ENCODE peak calls at places on chromosome 7, in four cellular contexts. One of them, this sample, is unnamed.

GRCh38 chr7:99833289-99833877 is 5.6 kb downstream of the CYP3A43 start:
- DNase-seq in tibial nerve: no peak
- DNase-seq in PC-3: no peak
- DNase-seq in posterior cingulate gyrus: no peak
- DNase-seq in this sample: no peak

GRCh38 chr7:1705339-1705738 is 35.3 kb downstream of the ELFN1 start:
- DNase-seq in tibial nerve: no peak
- DNase-seq in PC-3: no peak
- DNase-seq in posterior cingulate gyrus: no peak
- DNase-seq in this sample: no peak

GRCh38 chr7:15709978-15710377 is 23.5 kb upstream of the MEOX2 start:
- DNase-seq in tibial nerve: no peak
- DNase-seq in PC-3: peak; percentile 17
- DNase-seq in posterior cingulate gyrus: no peak
- DNase-seq in this sample: peak; percentile 3

GRCh38 chr7:80942261-80943041 is 23.6 kb upstream of the SEMA3C start:
- DNase-seq in tibial nerve: no peak
- DNase-seq in PC-3: peak; percentile 95
- DNase-seq in posterior cingulate gyrus: no peak
- DNase-seq in this sample: peak; percentile 97

GRCh38 chr7:24764972-24765744 is 7.9 kb upstream of the GSDME start:
- DNase-seq in tibial nerve: no peak
- DNase-seq in PC-3: no peak
- DNase-seq in posterior cingulate gyrus: no peak
- DNase-seq in this sample: no peak

GRCh38 chr7:100378114-100378760 is 5.0 kb downstream of the PILRA start:
- DNase-seq in tibial nerve: no peak
- DNase-seq in PC-3: no peak
- DNase-seq in posterior cingulate gyrus: no peak
- DNase-seq in this sample: no peak

GRCh38 chr7:39509912-39510311 is 56.3 kb upstream of the YAE1 start:
- DNase-seq in tibial nerve: no peak
- DNase-seq in PC-3: no peak
- DNase-seq in posterior cingulate gyrus: no peak
- DNase-seq in this sample: no peak

GRCh38 chr7:120990468-120991118 is 2.1 kb downstream of the CPED1 start:
- DNase-seq in tibial nerve: no peak
- DNase-seq in PC-3: no peak
- DNase-seq in posterior cingulate gyrus: no peak
- DNase-seq in this sample: no peak

GRCh38 chr7:138891446-138891810 is 89.8 kb downstream of the KIAA1549 start:
- DNase-seq in tibial nerve: no peak
- DNase-seq in PC-3: no peak
- DNase-seq in posterior cingulate gyrus: no peak
- DNase-seq in this sample: peak; percentile 53